ENCODE peak calls at places on chromosomes 16 and 17, in seven cellular contexts. L is thyroid gland; V is testis; D is naive thymus-derived CD4-positive, alpha-beta T cell; J is CD4-positive, CD25-positive, alpha-beta regulatory T cell; G is thoracic aorta; F is dorsolateral prefrontal cortex. Q is an unnamed sample.

GRCh38 chr16:14268073-14268472 is 197.0 kb downstream of the MRTFB start:
- DNase-seq in G (no peak), J (no peak), L (no peak), V (no peak), D (no peak), F (no peak), Q (no peak)

GRCh38 chr16:13098536-13098935 is 197.1 kb downstream of the SHISA9 start:
- DNase-seq in V (no peak), G (no peak), J (no peak), F (no peak), D (no peak), L (no peak), Q (no peak)

GRCh38 chr17:52287611-52288010 is 129.1 kb upstream of the CA10 start:
- DNase-seq in D (no peak), G (no peak), V (no peak), F (no peak), J (no peak), L (no peak), Q (no peak)

GRCh38 chr17:37246085-37246484 is 129.7 kb upstream of the C17orf78 start:
- DNase-seq in V (no peak), J (no peak), F (no peak), G (no peak), L (no peak), D (no peak), Q (no peak)

GRCh38 chr16:28931801-28932225 is at the start of gene CD19:
- DNase-seq in G (no peak), J (no peak), D (no peak), L (no peak), V (no peak), F (no peak), Q (no peak)

GRCh38 chr16:73064227-73064995 is 16.5 kb upstream of the ZFHX3 start:
- DNase-seq in L (no peak), G (no peak), J (no peak), D (no peak), F (no peak), V (no peak), Q (no peak)

GRCh38 chr17:59899099-59899498 is 6.2 kb downstream of the RPS6KB1 start:
- DNase-seq in L (no peak), F (no peak), V (no peak), D (no peak), J (no peak), G (no peak), Q (no peak)

GRCh38 chr17:37562016-37562745 is 47.0 kb downstream of the SYNRG start:
- DNase-seq in D (no peak), L (no peak), F (no peak), V (no peak), G (no peak), J (no peak), Q (no peak)

GRCh38 chr17:17859909-17860760 is 23.3 kb upstream of the SREBF1 start:
- DNase-seq in L (peak; percentile 84), V (peak; percentile 76), G (no peak), J (peak; percentile 70), F (peak; percentile 75), D (peak; percentile 64), Q (peak; percentile 62)

GRCh38 chr17:9669551-9670008 is 24.3 kb downstream of the USP43 start:
- DNase-seq in V (no peak), D (no peak), L (peak; percentile 25), F (no peak), J (no peak), G (no peak), Q (no peak)

GRCh38 chr16:2879854-2880508 is 3.0 kb upstream of the FLYWCH2 start:
- DNase-seq in G (no peak), F (no peak), L (no peak), J (no peak), D (no peak), V (no peak), Q (no peak)

GRCh38 chr17:70208825-70209555 is 39.7 kb downstream of the KCNJ2 start:
- DNase-seq in G (no peak), D (no peak), L (no peak), V (no peak), J (no peak), F (no peak), Q (no peak)

GRCh38 chr16:86952769-86953168 is 364.4 kb downstream of the C16orf95 start:
- DNase-seq in L (no peak), G (no peak), J (no peak), F (no peak), D (no peak), V (no peak), Q (no peak)

GRCh38 chr16:58096249-58096648 is 32.9 kb downstream of the CFAP20 start:
- DNase-seq in F (no peak), G (no peak), D (no peak), V (no peak), L (no peak), J (no peak), Q (no peak)

GRCh38 chr17:30922235-30922993 is 669 bp downstream of the ADAP2 start:
- DNase-seq in V (no peak), F (no peak), L (peak; percentile 13), J (no peak), G (no peak), D (no peak), Q (no peak)

GRCh38 chr17:49390548-49391324 is 23.9 kb downstream of the PHB1 start:
- DNase-seq in G (no peak), D (no peak), L (no peak), J (no peak), V (peak; percentile 60), F (no peak), Q (no peak)

GRCh38 chr17:77214743-77215142 is 74.0 kb downstream of the SEC14L1 start:
- DNase-seq in J (no peak), F (peak; percentile 63), D (no peak), G (no peak), V (peak; percentile 79), L (peak; percentile 87), Q (peak; percentile 49)

DNA sequence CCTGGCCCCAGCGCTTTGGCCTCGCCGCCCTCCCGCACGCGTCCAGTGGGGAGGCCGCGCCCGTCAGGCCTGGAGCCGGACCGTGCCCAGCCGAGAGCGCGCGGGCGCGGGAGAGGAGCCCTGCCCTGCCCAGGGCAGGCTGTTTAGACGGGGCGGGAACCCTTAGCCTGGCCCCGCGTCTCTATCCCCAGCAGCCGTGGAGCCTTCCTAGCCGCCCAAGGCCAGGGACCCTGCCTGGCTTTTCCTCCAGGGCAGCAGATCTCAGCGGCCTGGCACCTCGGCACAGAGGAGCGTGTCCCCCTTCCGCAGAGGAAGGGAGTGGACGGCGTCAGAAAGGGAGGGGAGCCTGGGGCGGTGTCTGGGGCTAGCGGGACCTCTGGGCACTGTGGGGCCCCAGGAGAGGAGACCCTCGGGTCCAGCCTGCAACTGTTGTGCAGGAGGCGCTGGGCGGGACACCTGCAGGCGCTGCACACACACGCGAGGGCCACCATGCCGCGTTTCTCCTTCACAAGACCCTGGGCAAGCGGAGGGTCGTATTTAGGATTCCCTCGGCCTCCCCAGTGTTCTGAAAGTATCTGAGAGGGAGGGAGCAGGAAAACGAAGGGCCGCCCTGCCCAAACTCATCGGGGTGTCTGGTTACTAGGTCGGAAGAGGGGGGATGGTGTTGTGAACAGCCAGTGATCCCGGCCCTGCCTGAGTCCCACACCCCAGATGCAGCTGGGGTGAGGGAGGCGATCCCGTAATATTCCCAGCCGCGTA is 2.3 kb upstream of the NPTX1 start:
- DNase-seq in D (no peak), V (no peak), J (no peak), G (no peak), F (no peak), L (no peak), Q (no peak)
- H3K27me3 ChIP-seq in D (peaks cover 20% of the 10 kb centered on the region), V (no peaks in the 10 kb centered on the region), J (peaks cover 12% of the 10 kb centered on the region), G (peaks cover 56% of the 10 kb centered on the region), F (peaks cover 5% of the 10 kb centered on the region), L (peaks cover 44% of the 10 kb centered on the region), Q (peaks cover 27% of the 10 kb centered on the region)

DNA sequence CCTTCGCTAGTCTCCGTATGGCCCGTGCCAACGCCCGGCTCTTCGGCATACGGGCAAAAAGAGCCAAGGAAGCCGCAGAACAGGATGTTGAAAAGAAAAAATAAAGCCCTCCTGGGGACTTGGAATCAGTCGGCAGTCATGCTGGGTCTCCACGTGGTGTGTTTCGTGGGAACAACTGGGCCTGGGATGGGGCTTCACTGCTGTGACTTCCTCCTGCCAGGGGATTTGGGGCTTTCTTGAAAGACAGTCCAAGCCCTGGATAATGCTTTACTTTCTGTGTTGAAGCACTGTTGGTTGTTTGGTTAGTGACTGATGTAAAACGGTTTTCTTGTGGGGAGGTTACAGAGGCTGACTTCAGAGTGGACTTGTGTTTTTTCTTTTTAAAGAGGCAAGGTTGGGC is 2.5 kb downstream of the RPL13 start:
- DNase-seq in G (no peak), V (no peak), J (no peak), F (no peak), D (no peak), L (no peak), Q (no peak)
- H3K27ac ChIP-seq in G (no peak overlapping the region), V (no peak overlapping the region), J (peak overlapping the region; percentile 5), F (no peak overlapping the region), D (peak overlapping the region; percentile 87), L (no peak overlapping the region), Q (no peak overlapping the region)

GRCh38 chr16:67158637-67159600 is 790 bp downstream of the TRADD start:
- DNase-seq in J (peak; percentile 60), L (peak; percentile 59), V (peak; percentile 50), D (peak; percentile 72), G (no peak), F (peak; percentile 39), Q (peak; percentile 75)

GRCh38 chr16:67162439-67163163 is 1.9 kb upstream of the HSF4 start:
- DNase-seq in D (no peak), F (no peak), V (no peak), L (no peak), G (no peak), J (no peak), Q (no peak)

GRCh38 chr16:67163164-67163902 is 1.2 kb upstream of the HSF4 start:
- DNase-seq in D (peak; percentile 30), J (peak; percentile 32), V (peak; percentile 83), G (no peak), F (peak; percentile 92), L (peak; percentile 84), Q (peak; percentile 25)

GRCh38 chr16:67163903-67164558 is 514 bp upstream of the HSF4 start:
- DNase-seq in J (no peak), F (no peak), D (no peak), G (no peak), L (peak; percentile 50), V (no peak), Q (no peak)

GRCh38 chr16:67161595-67162058 is 1.9 kb downstream of the FBXL8 start:
- DNase-seq in J (no peak), D (no peak), F (no peak), G (no peak), L (no peak), V (no peak), Q (no peak)
- H3K4me3 ChIP-seq in J (no peak overlapping the region), D (no peak overlapping the region), F (peak overlapping the region; percentile 82), G (no peak overlapping the region), L (no peak overlapping the region), V (no peak overlapping the region), Q (peak overlapping the region; percentile 95)

GRCh38 chr17:79621151-79621940 is 10.5 kb upstream of the RBFOX3 start:
- DNase-seq in D (no peak), J (no peak), G (no peak), V (peak; percentile 6), L (no peak), F (peak; percentile 56), Q (no peak)

GRCh38 chr17:79622201-79622601 is 11.3 kb upstream of the RBFOX3 start:
- DNase-seq in J (no peak), L (no peak), G (no peak), D (no peak), F (peak; percentile 37), V (peak; percentile 11), Q (no peak)

GRCh38 chr17:79619196-79619595 is 8.3 kb upstream of the RBFOX3 start:
- DNase-seq in J (no peak), G (no peak), D (no peak), L (no peak), F (peak; percentile 20), V (no peak), Q (no peak)

GRCh38 chr17:79619636-79620206 is 8.9 kb upstream of the RBFOX3 start:
- DNase-seq in J (no peak), F (peak; percentile 41), V (peak; percentile 12), G (no peak), D (no peak), L (no peak), Q (no peak)

GRCh38 chr17:79620207-79621038 is 9.6 kb upstream of the RBFOX3 start:
- DNase-seq in G (no peak), V (peak; percentile 13), D (no peak), J (no peak), F (peak; percentile 18), L (no peak), Q (no peak)
- H3K27me3 ChIP-seq in G (no peaks in the 10 kb centered on the region), V (no peaks in the 10 kb centered on the region), D (no peaks in the 10 kb centered on the region), J (no peaks in the 10 kb centered on the region), F (no peaks in the 10 kb centered on the region), L (no peaks in the 10 kb centered on the region), Q (no peaks in the 10 kb centered on the region)